ENCODE peak calls at places on chromosomes 6 and 20, in seven cellular contexts. K is left lobe of liver, O is fibroblast of mammary gland, P is NCI-H524, Y is IMR-90, G is BE2C, Q is WTC11. A is an unnamed sample.
A peak's percentile ranks its signal among the peaks of the same experiment; 100 is the strongest.

GRCh38 chr6:6007311-6008113 is 787 bp upstream of the NRN1 start:
- DNase-seq in K (no peak), O (peak; percentile 36), P (peak; percentile 81), Y (no peak), G (peak; percentile 34), Q (peak; percentile 58), A (peak; percentile 77)

GRCh38 chr6:157264701-157265100 is 58.6 kb downstream of the TMEM242 start:
- DNase-seq in K (peak; percentile 61), O (no peak), P (no peak), Y (no peak), G (no peak), Q (no peak), A (no peak)

GRCh38 chr6:154995241-154996162 is at the start of gene TIAM2:
- DNase-seq in K (no peak), O (peak; percentile 22), P (no peak), Y (no peak), G (peak; percentile 61), Q (peak; percentile 63), A (peak; percentile 76)

GRCh38 chr20:50788045-50788867 is 6.6 kb upstream of the BCAS4 start:
- DNase-seq in K (peak; percentile 58), O (peak; percentile 81), P (peak; percentile 41), Y (peak; percentile 68), G (peak; percentile 25), Q (no peak), A (no peak)

GRCh38 chr6:54308677-54309315 is 555 bp downstream of the TINAG start:
- DNase-seq in K (no peak), O (no peak), P (no peak), Y (no peak), G (no peak), Q (no peak), A (no peak)

GRCh38 chr20:37529968-37530600 is 2.4 kb upstream of the BLCAP start:
- DNase-seq in K (peak; percentile 30), O (no peak), P (no peak), Y (no peak), G (no peak), Q (no peak), A (no peak)

GRCh38 chr6:43055966-43056365 is 2.3 kb upstream of the CUL7 start:
- DNase-seq in K (no peak), O (no peak), P (no peak), Y (no peak), G (no peak), Q (no peak), A (no peak)

GRCh38 chr20:3843490-3843889 is 3.1 kb upstream of the MAVS start:
- DNase-seq in K (no peak), O (peak; percentile 92), P (no peak), Y (peak; percentile 84), G (peak; percentile 54), Q (no peak), A (no peak)

GRCh38 chr20:36833275-36834020 is 42.5 kb upstream of the TLDC2 start:
- DNase-seq in K (no peak), O (peak; percentile 65), P (no peak), Y (peak; percentile 95), G (no peak), Q (no peak), A (no peak)

GRCh38 chr6:166707045-166707444 is 80.0 kb upstream of the RPS6KA2 start:
- DNase-seq in K (peak; percentile 63), O (peak; percentile 31), P (peak; percentile 44), Y (peak; percentile 8), G (peak; percentile 77), Q (peak; percentile 81), A (peak; percentile 83)

GRCh38 chr6:3409699-3410384 is 47.0 kb downstream of the SLC22A23 start:
- DNase-seq in K (peak; percentile 91), O (no peak), P (no peak), Y (no peak), G (no peak), Q (no peak), A (no peak)

GRCh38 chr20:51050636-51051035 is 27.7 kb upstream of the KCNG1 start:
- DNase-seq in K (no peak), O (no peak), P (no peak), Y (no peak), G (no peak), Q (no peak), A (no peak)